ENCODE peak calls at places on chromosomes 16 and 17, in six cellular contexts. P, R, V, Q, N and I are unnamed samples.

GRCh38 chr16:14337303-14338191 is 266.4 kb downstream of the MRTFB start:
- DNase-seq in P (no peak), R (no peak), V (no peak), N (no peak), Q (no peak), I (no peak)

GRCh38 chr16:4510131-4510530 is 28.4 kb downstream of the CDIP1 start:
- DNase-seq in R (no peak), N (no peak), P (no peak), Q (no peak), V (no peak), I (no peak)

GRCh38 chr17:70190959-70191805 is 21.9 kb downstream of the KCNJ2 start:
- DNase-seq in Q (no peak), V (no peak), R (no peak), N (no peak), P (no peak), I (no peak)

GRCh38 chr17:66855204-66855603 is 20.3 kb downstream of the CACNG5 start:
- DNase-seq in P (no peak), R (no peak), N (peak; percentile 54), Q (no peak), V (peak; percentile 65), I (peak; percentile 7)

GRCh38 chr16:85752511-85753420 is 1.9 kb upstream of the C16orf74 start:
- DNase-seq in Q (no peak), V (peak; percentile 76), N (no peak), R (no peak), P (no peak), I (peak; percentile 93)

GRCh38 chr16:25390761-25391160 is 133.1 kb upstream of the ZKSCAN2 start:
- DNase-seq in N (no peak), P (no peak), R (no peak), Q (no peak), V (no peak), I (no peak)

GRCh38 chr17:30326816-30327215 is 7.0 kb downstream of the TMIGD1 start:
- DNase-seq in R (no peak), P (no peak), N (no peak), Q (no peak), V (no peak), I (no peak)

GRCh38 chr16:85557976-85558589 is 55.0 kb upstream of the GSE1 start:
- DNase-seq in N (no peak), V (no peak), P (no peak), Q (no peak), R (no peak), I (no peak)

GRCh38 chr17:67633751-67634191 is 84.0 kb upstream of the NOL11 start:
- DNase-seq in N (no peak), P (no peak), Q (no peak), V (no peak), R (no peak), I (no peak)

GRCh38 chr17:30415491-30415890 is 36.8 kb downstream of the CPD start:
- DNase-seq in V (no peak), P (no peak), N (no peak), R (no peak), Q (no peak), I (no peak)

GRCh38 chr17:5035356-5035755 is at the start of gene SLC52A1:
- DNase-seq in R (no peak), Q (no peak), P (peak; percentile 47), N (peak; percentile 13), V (no peak), I (no peak)

GRCh38 chr17:71379512-71379911 is 741.3 kb upstream of the SOX9 start:
- DNase-seq in P (no peak), Q (no peak), N (no peak), V (no peak), R (no peak), I (no peak)

GRCh38 chr16:24538756-24539294 is 541 bp upstream of the RBBP6 start:
- DNase-seq in V (peak; percentile 73), P (no peak), R (no peak), Q (no peak), N (no peak), I (no peak)

GRCh38 chr17:70076189-70076588 is 1.2 kb downstream of the KCNJ16 start:
- DNase-seq in V (no peak), P (no peak), Q (no peak), R (no peak), N (no peak), I (no peak)

GRCh38 chr17:73697872-73698271 is 53.6 kb upstream of the SDK2 start:
- DNase-seq in N (no peak), P (no peak), V (no peak), Q (no peak), R (no peak), I (no peak)

GRCh38 chr16:76235426-76235825 is 41.8 kb upstream of the CNTNAP4 start:
- DNase-seq in Q (no peak), R (no peak), P (no peak), N (no peak), V (no peak), I (no peak)

GRCh38 chr16:84788968-84789371 is 30.8 kb upstream of the CRISPLD2 start:
- DNase-seq in P (no peak), V (no peak), Q (no peak), R (no peak), N (no peak), I (peak; percentile 61)

GRCh38 chr16:72066747-72067146 is 3.7 kb downstream of the HPR start:
- DNase-seq in V (peak; percentile 60), R (peak; percentile 13), P (peak; percentile 53), Q (no peak), N (no peak), I (peak; percentile 66)

GRCh38 chr16:8905795-8906591 is 23.8 kb downstream of the LITAFD start:
- DNase-seq in N (no peak), P (no peak), R (no peak), Q (no peak), V (no peak), I (no peak)

GRCh38 chr16:12185563-12185962 is 209.0 kb downstream of the SNX29 start:
- DNase-seq in N (no peak), Q (no peak), P (no peak), R (no peak), V (no peak), I (no peak)

GRCh38 chr17:29891131-29891530 is 38.9 kb downstream of the SSH2 start:
- DNase-seq in N (no peak), R (no peak), P (no peak), Q (peak; percentile 12), V (no peak), I (no peak)

DNA sequence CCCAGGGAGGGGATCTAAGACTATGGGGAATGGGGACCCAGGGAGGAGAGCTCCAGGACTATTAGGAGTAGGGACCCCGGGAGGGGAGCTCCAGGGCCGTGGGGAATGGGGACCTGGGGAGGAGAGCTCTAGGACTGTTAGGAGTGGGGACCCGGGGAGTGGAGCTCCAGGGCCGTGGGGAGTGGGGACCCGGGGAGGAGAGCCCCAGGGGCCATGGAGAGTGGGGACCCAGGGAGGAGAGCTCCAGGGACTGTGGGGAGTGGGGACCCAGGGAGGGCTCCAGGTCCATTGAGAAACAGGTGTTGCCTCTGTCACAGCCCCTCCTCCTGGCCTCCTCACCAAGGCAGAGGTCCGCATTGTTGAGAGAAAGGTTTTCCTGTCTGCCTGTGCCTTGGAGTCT is 16.0 kb downstream of the MPRIP start:
- DNase-seq in R (no peak), N (no peak), P (no peak), V (no peak), Q (no peak), I (no peak)
- TF ChIP-seq MAX in R (no peak), N (no peak), P (no peak), V (no peak), Q (no peak), I (no peak)

GRCh38 chr17:76732734-76733617 is 4.2 kb downstream of the SRSF2 start:
- DNase-seq in P (no peak), V (no peak), Q (no peak), N (no peak), R (no peak), I (peak; percentile 35)
- TF ChIP-seq POLR2A in P (no peak), V (peak; percentile 49), Q (peak; percentile 65), N (peak; percentile 74), R (no peak), I (no peak)

GRCh38 chr16:57618306-57619132 is 9.9 kb upstream of the ADGRG1 start:
- DNase-seq in Q (no peak), R (no peak), V (no peak), P (no peak), N (no peak), I (no peak)

GRCh38 chr16:57621521-57622268 is 6.7 kb upstream of the ADGRG1 start:
- DNase-seq in R (no peak), Q (no peak), P (no peak), V (no peak), N (no peak), I (no peak)

GRCh38 chr16:57620316-57621231 is 7.9 kb upstream of the ADGRG1 start:
- DNase-seq in N (no peak), V (no peak), Q (no peak), R (no peak), P (no peak), I (no peak)

GRCh38 chr16:57619133-57619605 is 9.3 kb upstream of the ADGRG1 start:
- DNase-seq in V (no peak), R (no peak), N (no peak), Q (no peak), P (no peak), I (no peak)

DNA sequence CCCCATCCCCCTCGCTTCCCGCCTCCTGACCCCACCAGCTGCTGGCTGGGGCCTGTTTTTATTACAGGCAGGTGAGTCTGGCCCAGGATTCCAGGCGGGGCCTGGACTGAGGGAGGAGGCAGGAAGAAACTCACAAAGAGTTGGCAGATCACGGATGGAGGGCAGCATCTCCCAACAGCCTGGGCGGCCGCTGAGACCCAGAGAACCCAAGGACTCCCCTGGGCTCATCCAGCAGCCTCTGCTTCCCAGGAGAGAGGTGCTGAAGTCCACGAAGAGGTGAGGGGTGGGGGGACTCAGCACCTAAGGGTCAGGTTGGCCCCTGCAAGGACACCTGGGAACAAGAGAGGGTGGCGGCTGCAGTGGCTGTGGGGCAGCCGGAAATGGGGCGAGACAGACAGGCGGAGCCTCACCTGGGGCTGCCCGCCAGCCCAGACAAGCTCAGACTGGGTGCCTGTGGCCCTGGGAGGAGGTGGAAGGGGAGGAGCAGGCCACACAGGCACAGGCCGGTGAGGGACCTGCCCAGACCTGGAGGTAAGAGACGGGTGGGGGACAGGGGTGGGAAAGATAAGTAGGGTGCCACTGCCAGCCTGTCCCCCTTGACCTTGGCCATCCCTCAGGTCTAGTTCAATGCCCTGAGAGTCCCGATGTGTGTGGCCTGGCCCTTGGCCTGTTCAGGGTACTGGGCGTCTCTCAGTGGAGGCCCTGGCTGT is 8.7 kb upstream of the ADGRG1 start:
- DNase-seq in P (no peak), Q (no peak), N (no peak), R (no peak), V (no peak), I (no peak)
- H3K4me3 ChIP-seq in P (no peak overlapping the region), Q (no peak overlapping the region), N (no peak overlapping the region), R (peak overlapping the region; percentile 75), V (no peak overlapping the region), I (no peak overlapping the region)

GRCh38 chr16:87654826-87655225 is 52.5 kb downstream of the JPH3 start:
- DNase-seq in Q (no peak), N (no peak), R (no peak), V (no peak), P (no peak), I (no peak)

GRCh38 chr16:87657621-87658192 is 55.4 kb downstream of the JPH3 start:
- DNase-seq in V (peak; percentile 62), Q (no peak), P (peak; percentile 59), N (peak; percentile 39), R (peak; percentile 79), I (peak; percentile 64)

GRCh38 chr16:87662254-87663204 is 60.2 kb downstream of the JPH3 start:
- DNase-seq in Q (no peak), N (no peak), P (no peak), R (no peak), V (no peak), I (no peak)

GRCh38 chr16:87661561-87661960 is 59.3 kb downstream of the JPH3 start:
- DNase-seq in N (peak; percentile 31), R (no peak), Q (no peak), V (peak; percentile 75), P (peak; percentile 37), I (peak; percentile 96)

GRCh38 chr16:87658564-87659225 is 56.4 kb downstream of the JPH3 start:
- DNase-seq in Q (no peak), R (no peak), V (no peak), P (no peak), N (no peak), I (no peak)
- TF ChIP-seq MAX in Q (no peak), R (no peak), V (no peak), P (no peak), N (no peak), I (no peak)